ENCODE peak calls at places on chromosome 11, in seven cellular contexts. One of them, this sample, is unnamed. For H3K27me3, the result is how much of the 10 kb centered on the place peaks cover.

GRCh38 chr11:45108070-45109064 is 38.1 kb upstream of the PRDM11 start:
- DNase-seq in fibroblast of lung: no peak
- DNase-seq in adrenal gland: no peak
- DNase-seq in heart left ventricle: no peak
- DNase-seq in bronchial epithelial cell: peak
- DNase-seq in endothelial cell of umbilical vein: peak
- DNase-seq in MM.1S: no peak
- DNase-seq in this sample: no peak

GRCh38 chr11:34250732-34251639 is 106.8 kb downstream of the ABTB2 start:
- DNase-seq in fibroblast of lung: peak
- DNase-seq in adrenal gland: peak
- DNase-seq in heart left ventricle: peak
- DNase-seq in bronchial epithelial cell: peak
- DNase-seq in endothelial cell of umbilical vein: peak
- DNase-seq in MM.1S: no peak
- DNase-seq in this sample: peak

GRCh38 chr11:67397986-67398660 is 3.5 kb downstream of the PPP1CA start:
- DNase-seq in fibroblast of lung: no peak
- DNase-seq in adrenal gland: peak
- DNase-seq in heart left ventricle: no peak
- DNase-seq in bronchial epithelial cell: no peak
- DNase-seq in endothelial cell of umbilical vein: no peak
- DNase-seq in MM.1S: no peak
- DNase-seq in this sample: no peak

GRCh38 chr11:44034639-44035038 is 13.1 kb upstream of the ACCSL start:
- DNase-seq in fibroblast of lung: no peak
- DNase-seq in adrenal gland: no peak
- DNase-seq in heart left ventricle: no peak
- DNase-seq in bronchial epithelial cell: no peak
- DNase-seq in endothelial cell of umbilical vein: no peak
- DNase-seq in MM.1S: no peak
- DNase-seq in this sample: no peak

GRCh38 chr11:13010737-13011342 is 1.7 kb downstream of the RASSF10 start:
- DNase-seq in fibroblast of lung: no peak
- DNase-seq in adrenal gland: peak
- DNase-seq in heart left ventricle: peak
- DNase-seq in bronchial epithelial cell: peak
- DNase-seq in endothelial cell of umbilical vein: peak
- DNase-seq in MM.1S: no peak
- DNase-seq in this sample: no peak

GRCh38 chr11:69499946-69500284 is 18.5 kb downstream of the LINC01488 start:
- DNase-seq in fibroblast of lung: no peak
- DNase-seq in adrenal gland: no peak
- DNase-seq in heart left ventricle: no peak
- DNase-seq in bronchial epithelial cell: no peak
- DNase-seq in endothelial cell of umbilical vein: no peak
- DNase-seq in MM.1S: no peak
- DNase-seq in this sample: no peak

GRCh38 chr11:131754671-131755070 is 384.3 kb downstream of the NTM start:
- DNase-seq in fibroblast of lung: peak
- DNase-seq in adrenal gland: no peak
- DNase-seq in heart left ventricle: no peak
- DNase-seq in bronchial epithelial cell: no peak
- DNase-seq in endothelial cell of umbilical vein: peak
- DNase-seq in MM.1S: no peak
- DNase-seq in this sample: no peak

GRCh38 chr11:111443640-111444039 is 64.6 kb upstream of the POU2AF1 start:
- DNase-seq in fibroblast of lung: no peak
- DNase-seq in adrenal gland: no peak
- DNase-seq in heart left ventricle: no peak
- DNase-seq in bronchial epithelial cell: no peak
- DNase-seq in endothelial cell of umbilical vein: no peak
- DNase-seq in MM.1S: peak
- DNase-seq in this sample: no peak

GRCh38 chr11:94768602-94769511 is 701 bp downstream of the AMOTL1 start:
- DNase-seq in fibroblast of lung: peak
- DNase-seq in adrenal gland: peak
- DNase-seq in heart left ventricle: peak
- DNase-seq in bronchial epithelial cell: no peak
- DNase-seq in endothelial cell of umbilical vein: peak
- DNase-seq in MM.1S: peak
- DNase-seq in this sample: peak

GRCh38 chr11:45457649-45458048 is 171.5 kb upstream of the SYT13 start:
- DNase-seq in fibroblast of lung: peak
- DNase-seq in adrenal gland: no peak
- DNase-seq in heart left ventricle: no peak
- DNase-seq in bronchial epithelial cell: peak
- DNase-seq in endothelial cell of umbilical vein: no peak
- DNase-seq in MM.1S: no peak
- DNase-seq in this sample: no peak

GRCh38 chr11:38553033-38553432 is 1955.0 kb upstream of the RAG2 start:
- DNase-seq in fibroblast of lung: peak
- DNase-seq in adrenal gland: no peak
- DNase-seq in heart left ventricle: no peak
- DNase-seq in bronchial epithelial cell: no peak
- DNase-seq in endothelial cell of umbilical vein: no peak
- DNase-seq in MM.1S: no peak
- DNase-seq in this sample: no peak

GRCh38 chr11:69653406-69653960 is 12.5 kb downstream of the CCND1 start:
- DNase-seq in fibroblast of lung: no peak
- DNase-seq in adrenal gland: no peak
- DNase-seq in heart left ventricle: no peak
- DNase-seq in bronchial epithelial cell: no peak
- DNase-seq in endothelial cell of umbilical vein: no peak
- DNase-seq in MM.1S: no peak
- DNase-seq in this sample: no peak

GRCh38 chr11:7577883-7578242 is 64.1 kb downstream of the PPFIBP2 start:
- DNase-seq in fibroblast of lung: peak
- DNase-seq in adrenal gland: no peak
- DNase-seq in heart left ventricle: no peak
- DNase-seq in bronchial epithelial cell: peak
- DNase-seq in endothelial cell of umbilical vein: peak
- DNase-seq in MM.1S: peak
- DNase-seq in this sample: no peak

GRCh38 chr11:46674463-46675287 is 25.7 kb downstream of the ARHGAP1 start:
- DNase-seq in fibroblast of lung: no peak
- DNase-seq in adrenal gland: no peak
- DNase-seq in heart left ventricle: no peak
- DNase-seq in bronchial epithelial cell: peak
- DNase-seq in endothelial cell of umbilical vein: no peak
- DNase-seq in MM.1S: no peak
- DNase-seq in this sample: no peak

GRCh38 chr11:2988361-2988762 is 3.8 kb downstream of the NAP1L4 start:
- DNase-seq in fibroblast of lung: no peak
- DNase-seq in adrenal gland: no peak
- DNase-seq in heart left ventricle: no peak
- DNase-seq in bronchial epithelial cell: no peak
- DNase-seq in endothelial cell of umbilical vein: peak
- DNase-seq in MM.1S: peak
- DNase-seq in this sample: no peak

GRCh38 chr11:2987881-2988280 is 4.2 kb downstream of the NAP1L4 start:
- DNase-seq in fibroblast of lung: no peak
- DNase-seq in adrenal gland: no peak
- DNase-seq in heart left ventricle: no peak
- DNase-seq in bronchial epithelial cell: no peak
- DNase-seq in endothelial cell of umbilical vein: peak
- DNase-seq in MM.1S: peak
- DNase-seq in this sample: no peak

GRCh38 chr11:2990617-2991476 is 1.3 kb downstream of the NAP1L4 start:
- DNase-seq in fibroblast of lung: no peak
- DNase-seq in adrenal gland: peak
- DNase-seq in heart left ventricle: no peak
- DNase-seq in bronchial epithelial cell: peak
- DNase-seq in endothelial cell of umbilical vein: peak
- DNase-seq in MM.1S: peak
- DNase-seq in this sample: no peak

GRCh38 chr11:2989551-2989950 is 2.6 kb downstream of the NAP1L4 start:
- DNase-seq in fibroblast of lung: no peak
- DNase-seq in adrenal gland: no peak
- DNase-seq in heart left ventricle: no peak
- DNase-seq in bronchial epithelial cell: no peak
- DNase-seq in endothelial cell of umbilical vein: peak
- DNase-seq in MM.1S: peak
- DNase-seq in this sample: no peak

GRCh38 chr11:2988996-2989395 is 3.1 kb downstream of the NAP1L4 start:
- DNase-seq in fibroblast of lung: no peak
- DNase-seq in adrenal gland: no peak
- DNase-seq in heart left ventricle: no peak
- DNase-seq in bronchial epithelial cell: no peak
- DNase-seq in endothelial cell of umbilical vein: peak
- DNase-seq in MM.1S: peak
- DNase-seq in this sample: no peak
- H3K4me3 ChIP-seq in fibroblast of lung: peak
- H3K4me3 ChIP-seq in adrenal gland: no peak
- H3K4me3 ChIP-seq in heart left ventricle: no peak
- H3K4me3 ChIP-seq in bronchial epithelial cell: peak
- H3K4me3 ChIP-seq in endothelial cell of umbilical vein: peak
- H3K4me3 ChIP-seq in MM.1S: peak
- H3K4me3 ChIP-seq in this sample: peak

GRCh38 chr11:8681837-8682218 is 637 bp downstream of the TRIM66 start:
- DNase-seq in fibroblast of lung: no peak
- DNase-seq in adrenal gland: no peak
- DNase-seq in heart left ventricle: no peak
- DNase-seq in bronchial epithelial cell: peak
- DNase-seq in endothelial cell of umbilical vein: no peak
- DNase-seq in MM.1S: no peak
- DNase-seq in this sample: no peak

GRCh38 chr11:8684600-8685290 is 2.2 kb downstream of the RPL27A start:
- DNase-seq in fibroblast of lung: no peak
- DNase-seq in adrenal gland: no peak
- DNase-seq in heart left ventricle: no peak
- DNase-seq in bronchial epithelial cell: no peak
- DNase-seq in endothelial cell of umbilical vein: no peak
- DNase-seq in MM.1S: no peak
- DNase-seq in this sample: no peak

GRCh38 chr11:8685306-8685705 is 2.7 kb downstream of the RPL27A start:
- DNase-seq in fibroblast of lung: no peak
- DNase-seq in adrenal gland: no peak
- DNase-seq in heart left ventricle: no peak
- DNase-seq in bronchial epithelial cell: no peak
- DNase-seq in endothelial cell of umbilical vein: no peak
- DNase-seq in MM.1S: no peak
- DNase-seq in this sample: no peak

GRCh38 chr11:8683115-8683807 is 669 bp downstream of the RPL27A start:
- DNase-seq in fibroblast of lung: no peak
- DNase-seq in adrenal gland: peak
- DNase-seq in heart left ventricle: no peak
- DNase-seq in bronchial epithelial cell: no peak
- DNase-seq in endothelial cell of umbilical vein: no peak
- DNase-seq in MM.1S: peak
- DNase-seq in this sample: no peak

DNA sequence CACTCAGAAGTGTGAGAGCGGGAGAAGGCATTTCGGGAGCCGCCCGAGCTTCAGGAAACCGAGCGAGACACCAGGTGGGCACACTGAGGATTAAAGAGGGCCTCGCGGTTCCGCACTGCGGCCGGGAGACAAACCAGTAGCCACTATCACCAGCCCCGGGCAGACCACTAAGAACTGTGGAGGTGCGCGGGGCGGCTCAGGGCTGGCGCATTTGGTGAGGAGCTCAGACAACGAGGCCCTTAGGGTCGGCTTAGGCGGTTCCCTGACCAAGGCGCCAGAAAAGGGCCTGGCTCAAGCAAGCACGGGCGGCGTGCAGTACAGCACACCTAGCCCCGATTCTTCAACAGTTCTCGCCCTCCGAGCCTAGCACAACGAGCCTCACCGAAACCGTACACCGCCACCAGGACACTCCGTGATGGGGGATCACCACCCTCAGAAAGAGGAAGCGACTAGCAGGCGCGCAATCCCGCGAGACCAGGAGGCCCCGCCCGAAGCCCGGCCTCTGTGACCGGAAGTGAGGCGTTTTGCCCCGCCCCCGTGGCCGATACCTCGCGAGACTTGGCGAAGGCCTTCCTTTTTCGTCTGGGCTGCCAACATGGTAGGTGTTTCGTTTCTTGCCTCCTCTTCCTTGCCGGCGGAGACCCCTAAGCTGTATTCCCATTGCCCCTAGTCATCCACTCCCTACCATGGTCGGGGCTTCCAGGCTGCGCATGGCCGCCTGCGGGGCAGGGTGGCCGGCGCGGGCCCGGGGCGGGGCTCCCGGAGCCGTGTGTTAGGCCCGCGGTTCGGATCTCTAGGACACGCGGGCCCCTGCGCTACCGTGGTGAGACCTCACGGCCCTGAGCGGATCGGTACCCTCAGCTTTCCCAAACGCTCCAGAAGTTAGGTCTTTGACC is at the start of the genes RPL27A and TRIM66:
- DNase-seq in fibroblast of lung: peak
- DNase-seq in adrenal gland: peak
- DNase-seq in heart left ventricle: peak
- DNase-seq in bronchial epithelial cell: peak
- DNase-seq in endothelial cell of umbilical vein: peak
- DNase-seq in MM.1S: peak
- DNase-seq in this sample: peak
- TF ChIP-seq CTCF in fibroblast of lung: peak
- TF ChIP-seq CTCF in adrenal gland: no peak
- TF ChIP-seq CTCF in heart left ventricle: peak
- TF ChIP-seq CTCF in bronchial epithelial cell: peak
- TF ChIP-seq CTCF in endothelial cell of umbilical vein: no peak
- TF ChIP-seq CTCF in MM.1S: no peak
- TF ChIP-seq CTCF in this sample: no peak

GRCh38 chr11:31806186-31806943 is 4.8 kb downstream of the PAX6 start:
- DNase-seq in fibroblast of lung: no peak
- DNase-seq in adrenal gland: no peak
- DNase-seq in heart left ventricle: no peak
- DNase-seq in bronchial epithelial cell: no peak
- DNase-seq in endothelial cell of umbilical vein: no peak
- DNase-seq in MM.1S: no peak
- DNase-seq in this sample: no peak

GRCh38 chr11:31805629-31806185 is 5.4 kb downstream of the PAX6 start:
- DNase-seq in fibroblast of lung: no peak
- DNase-seq in adrenal gland: no peak
- DNase-seq in heart left ventricle: no peak
- DNase-seq in bronchial epithelial cell: no peak
- DNase-seq in endothelial cell of umbilical vein: no peak
- DNase-seq in MM.1S: no peak
- DNase-seq in this sample: no peak

GRCh38 chr11:31804439-31805036 is 6.6 kb downstream of the PAX6 start:
- DNase-seq in fibroblast of lung: no peak
- DNase-seq in adrenal gland: no peak
- DNase-seq in heart left ventricle: no peak
- DNase-seq in bronchial epithelial cell: no peak
- DNase-seq in endothelial cell of umbilical vein: no peak
- DNase-seq in MM.1S: no peak
- DNase-seq in this sample: no peak

GRCh38 chr11:31803813-31804438 is 7.2 kb downstream of the PAX6 start:
- DNase-seq in fibroblast of lung: no peak
- DNase-seq in adrenal gland: no peak
- DNase-seq in heart left ventricle: no peak
- DNase-seq in bronchial epithelial cell: no peak
- DNase-seq in endothelial cell of umbilical vein: no peak
- DNase-seq in MM.1S: no peak
- DNase-seq in this sample: no peak

GRCh38 chr11:31805037-31805628 is 6.0 kb downstream of the PAX6 start:
- DNase-seq in fibroblast of lung: no peak
- DNase-seq in adrenal gland: no peak
- DNase-seq in heart left ventricle: no peak
- DNase-seq in bronchial epithelial cell: no peak
- DNase-seq in endothelial cell of umbilical vein: no peak
- DNase-seq in MM.1S: no peak
- DNase-seq in this sample: no peak
- H3K27me3 ChIP-seq in fibroblast of lung: half or more
- H3K27me3 ChIP-seq in adrenal gland: half or more
- H3K27me3 ChIP-seq in heart left ventricle: half or more
- H3K27me3 ChIP-seq in bronchial epithelial cell: half or more
- H3K27me3 ChIP-seq in endothelial cell of umbilical vein: half or more
- H3K27me3 ChIP-seq in MM.1S: half or more
- H3K27me3 ChIP-seq in this sample: under half

GRCh38 chr11:72776117-72776843 is 17.6 kb downstream of the STARD10 start:
- DNase-seq in fibroblast of lung: no peak
- DNase-seq in adrenal gland: peak
- DNase-seq in heart left ventricle: no peak
- DNase-seq in bronchial epithelial cell: no peak
- DNase-seq in endothelial cell of umbilical vein: no peak
- DNase-seq in MM.1S: no peak
- DNase-seq in this sample: no peak
- H3K4me3 ChIP-seq in fibroblast of lung: no peak
- H3K4me3 ChIP-seq in adrenal gland: no peak
- H3K4me3 ChIP-seq in heart left ventricle: no peak
- H3K4me3 ChIP-seq in bronchial epithelial cell: no peak
- H3K4me3 ChIP-seq in endothelial cell of umbilical vein: no peak
- H3K4me3 ChIP-seq in MM.1S: no peak
- H3K4me3 ChIP-seq in this sample: no peak